ENCODE peak calls at places on chromosomes 16 and 17, in six cellular contexts. F is activated T-cell treated with anti-CD3 and anti-CD28 coated beads for 24 hours, M is H7, D is left ventricle myocardium inferior, P is NCI-H146, S is posterior vena cava. W is an unnamed sample.

GRCh38 chr16:4435668-4436067 is 10.0 kb downstream of the DNAJA3 start:
- DNase-seq in P (no peak), F (no peak), M (no peak), S (no peak), D (no peak), W (no peak)

GRCh38 chr17:69978056-69978646 is 96.9 kb upstream of the KCNJ16 start:
- DNase-seq in D (no peak), M (no peak), F (no peak), P (no peak), S (no peak), W (no peak)

GRCh38 chr16:391885-392335 is 5.1 kb upstream of the NME4 start:
- DNase-seq in F (peak; percentile 80), S (peak; percentile 85), D (no peak), P (peak; percentile 53), M (peak; percentile 92), W (peak; percentile 61)

GRCh38 chr17:3732171-3732570 is 8.5 kb downstream of the HASPIN start:
- DNase-seq in D (no peak), S (no peak), F (no peak), P (peak; percentile 11), M (peak; percentile 57), W (no peak)

GRCh38 chr17:42531455-42532354 is 4.3 kb upstream of the NAGLU start:
- DNase-seq in S (peak; percentile 90), P (peak; percentile 47), D (peak; percentile 72), M (peak; percentile 90), F (no peak), W (peak; percentile 29)

GRCh38 chr16:78689031-78689430 is 589.6 kb downstream of the WWOX start:
- DNase-seq in M (no peak), D (no peak), S (no peak), F (no peak), P (peak; percentile 17), W (no peak)

GRCh38 chr16:31350275-31351005 is 4.5 kb upstream of the ITGAX start:
- DNase-seq in D (no peak), P (no peak), F (no peak), S (no peak), M (peak; percentile 5), W (peak; percentile 61)

GRCh38 chr17:13311301-13311700 is 290.4 kb downstream of the HS3ST3A1 start:
- DNase-seq in D (no peak), P (no peak), S (no peak), F (no peak), M (no peak), W (no peak)

GRCh38 chr16:30619207-30619606 is 9.0 kb upstream of the ZNF689 start:
- DNase-seq in M (no peak), F (no peak), P (no peak), S (no peak), D (no peak), W (peak; percentile 41)

GRCh38 chr17:61383689-61384201 is 15.9 kb upstream of the TBX2 start:
- DNase-seq in M (no peak), D (no peak), S (no peak), P (no peak), F (no peak), W (no peak)

GRCh38 chr16:4987580-4988374 is 29.6 kb downstream of the SEC14L5 start:
- DNase-seq in F (no peak), D (no peak), P (peak; percentile 68), S (no peak), M (peak; percentile 95), W (no peak)

GRCh38 chr17:27294689-27295630 is 1.0 kb downstream of the WSB1 start:
- DNase-seq in D (no peak), P (peak; percentile 70), F (peak; percentile 19), S (no peak), M (peak; percentile 54), W (peak; percentile 90)

W was measured in MV-4-11.